ENCODE peak calls at places on chromosomes 1 and 21, in seven cellular contexts. M is HS-27A, S is fibroblast of lung, D is SK-MEL-5, F is COLO829, X is HS-5, E is NCI-H2081. V is an unnamed sample.

GRCh38 chr1:156504062-156504813 is 3.7 kb upstream of the MEF2D start:
- DNase-seq in M (no peak), S (no peak), D (peak), F (no peak), X (no peak), E (peak), V (peak)

GRCh38 chr1:161038523-161039153 is at the start of gene TSTD1:
- DNase-seq in M (no peak), S (no peak), D (no peak), F (no peak), X (no peak), E (peak), V (no peak)

GRCh38 chr1:183593356-183593755 is 3.1 kb upstream of the NCF2 start:
- DNase-seq in M (no peak), S (no peak), D (no peak), F (no peak), X (no peak), E (no peak), V (no peak)

GRCh38 chr1:13788795-13789194 is 88.8 kb downstream of the PRDM2 start:
- DNase-seq in M (no peak), S (no peak), D (no peak), F (no peak), X (no peak), E (no peak), V (no peak)

GRCh38 chr1:35585281-35585680 is 12.2 kb downstream of the TFAP2E start:
- DNase-seq in M (no peak), S (no peak), D (no peak), F (no peak), X (no peak), E (no peak), V (no peak)

GRCh38 chr1:154689063-154689462 is 81.1 kb upstream of the ADAR start:
- DNase-seq in M (no peak), S (no peak), D (peak), F (no peak), X (no peak), E (no peak), V (no peak)

GRCh38 chr1:230661976-230662375 is 19.7 kb downstream of the COG2 start:
- DNase-seq in M (no peak), S (no peak), D (no peak), F (no peak), X (no peak), E (peak), V (no peak)

GRCh38 chr1:217721692-217722091 is 90.5 kb downstream of the SPATA17 start:
- DNase-seq in M (no peak), S (no peak), D (no peak), F (no peak), X (no peak), E (no peak), V (no peak)

GRCh38 chr1:179788259-179788658 is 45.2 kb downstream of the FAM163A start:
- DNase-seq in M (no peak), S (no peak), D (no peak), F (no peak), X (no peak), E (no peak), V (no peak)

GRCh38 chr1:7366286-7366954 is 404.7 kb upstream of the VAMP3 start:
- DNase-seq in M (no peak), S (no peak), D (no peak), F (no peak), X (no peak), E (peak), V (no peak)

GRCh38 chr1:32886012-32886827 is at the start of gene HPCA:
- DNase-seq in M (no peak), S (peak), D (peak), F (peak), X (no peak), E (no peak), V (peak)

GRCh38 chr1:201718346-201719202 is 110.4 kb upstream of the IPO9 start:
- DNase-seq in M (no peak), S (no peak), D (no peak), F (no peak), X (no peak), E (no peak), V (peak)

GRCh38 chr1:205037539-205037938 is 5.5 kb upstream of the CNTN2 start:
- DNase-seq in M (no peak), S (no peak), D (no peak), F (no peak), X (no peak), E (no peak), V (no peak)

GRCh38 chr1:93625582-93626327 is 55.9 kb downstream of the BCAR3 start:
- DNase-seq in M (peak), S (peak), D (peak), F (peak), X (peak), E (no peak), V (no peak)

GRCh38 chr1:35120458-35121133 is 41.4 kb downstream of the ZMYM1 start:
- DNase-seq in M (no peak), S (peak), D (no peak), F (no peak), X (no peak), E (no peak), V (no peak)

GRCh38 chr1:81327103-81327728 is 473.5 kb upstream of the ADGRL2 start:
- DNase-seq in M (no peak), S (no peak), D (no peak), F (no peak), X (no peak), E (no peak), V (no peak)

GRCh38 chr1:21069549-21069948 is 107.1 kb downstream of the EIF4G3 start:
- DNase-seq in M (no peak), S (peak), D (no peak), F (no peak), X (peak), E (no peak), V (no peak)

GRCh38 chr1:27527223-27527856 is 37.4 kb upstream of the WASF2 start:
- DNase-seq in M (no peak), S (peak), D (no peak), F (no peak), X (no peak), E (peak), V (no peak)

GRCh38 chr1:13770769-13771168 is 70.8 kb downstream of the PRDM2 start:
- DNase-seq in M (no peak), S (no peak), D (no peak), F (no peak), X (no peak), E (no peak), V (no peak)

GRCh38 chr21:18493420-18493819 is 89.8 kb upstream of the TMPRSS15 start:
- DNase-seq in M (peak), S (peak), D (no peak), F (no peak), X (peak), E (no peak), V (peak)

GRCh38 chr21:44709426-44710293 is 1.7 kb downstream of the TSPEAR start:
- DNase-seq in M (no peak), S (no peak), D (no peak), F (no peak), X (no peak), E (peak), V (peak)

GRCh38 chr1:153677718-153678518 is 570 bp upstream of the NPR1 start:
- DNase-seq in M (no peak), S (peak), D (peak), F (peak), X (no peak), E (peak), V (peak)

GRCh38 chr1:225762002-225762441 is 15.6 kb upstream of the SRP9 start:
- DNase-seq in M (no peak), S (no peak), D (no peak), F (no peak), X (no peak), E (no peak), V (no peak)

GRCh38 chr1:106113851-106114250 is 942.6 kb upstream of the PRMT6 start:
- DNase-seq in M (no peak), S (no peak), D (no peak), F (no peak), X (no peak), E (no peak), V (no peak)

GRCh38 chr1:236724521-236724920 is 38.2 kb downstream of the ACTN2 start:
- DNase-seq in M (no peak), S (no peak), D (no peak), F (no peak), X (no peak), E (no peak), V (no peak)

GRCh38 chr1:172322219-172323061 is 98.0 kb upstream of the C1orf105 start:
- DNase-seq in M (peak), S (peak), D (no peak), F (no peak), X (peak), E (no peak), V (peak)

GRCh38 chr1:61301824-61302652 is 219.7 kb downstream of the NFIA start:
- DNase-seq in M (no peak), S (peak), D (no peak), F (no peak), X (no peak), E (no peak), V (no peak)

GRCh38 chr1:235919127-235919796 is 52.6 kb upstream of the LYST start:
- DNase-seq in M (no peak), S (peak), D (peak), F (peak), X (no peak), E (peak), V (peak)

GRCh38 chr1:248812736-248813425 is 12.8 kb downstream of the SH3BP5L start:
- DNase-seq in M (no peak), S (no peak), D (no peak), F (no peak), X (no peak), E (no peak), V (no peak)

GRCh38 chr1:10195570-10195969 is 14.8 kb upstream of the KIF1B start:
- DNase-seq in M (no peak), S (no peak), D (no peak), F (no peak), X (no peak), E (no peak), V (no peak)

GRCh38 chr1:145846191-145846590 is 761 bp downstream of the NUDT17 start:
- DNase-seq in M (no peak), S (peak), D (peak), F (peak), X (no peak), E (peak), V (peak)

GRCh38 chr1:30399026-30399425 is 324.4 kb downstream of the MATN1 start:
- DNase-seq in M (no peak), S (no peak), D (no peak), F (no peak), X (no peak), E (no peak), V (no peak)

GRCh38 chr1:199403421-199404116 is 623.9 kb upstream of the NR5A2 start:
- DNase-seq in M (peak), S (peak), D (no peak), F (no peak), X (peak), E (no peak), V (peak)

GRCh38 chr1:176557543-176558258 is 94.7 kb downstream of the PAPPA2 start:
- DNase-seq in M (no peak), S (no peak), D (no peak), F (no peak), X (no peak), E (no peak), V (no peak)

GRCh38 chr1:223474804-223475203 is 81.6 kb downstream of the CCDC185 start:
- DNase-seq in M (no peak), S (no peak), D (no peak), F (no peak), X (no peak), E (no peak), V (no peak)

GRCh38 chr1:905071-905749 is 18.5 kb upstream of the SAMD11 start:
- DNase-seq in M (no peak), S (peak), D (no peak), F (no peak), X (no peak), E (no peak), V (peak)